ENCODE peak calls at places on chromosomes 2 and 18, in five cellular contexts. Y, V, Z, E and J are unnamed samples.

GRCh38 chr2:120771556-120772208 is 36.0 kb downstream of the GLI2 start:
- DNase-seq in Z (no peak), Y (no peak), E (no peak), V (peak; percentile 84), J (peak; percentile 82)

GRCh38 chr2:18159899-18160298 is 281.4 kb downstream of the KCNS3 start:
- DNase-seq in Y (no peak), E (no peak), V (no peak), Z (no peak), J (no peak)

GRCh38 chr2:237652181-237652580 is 24.8 kb downstream of the LRRFIP1 start:
- DNase-seq in Y (peak; percentile 86), V (peak; percentile 81), Z (no peak), E (no peak), J (no peak)

GRCh38 chr2:26870585-26871095 is 22.7 kb downstream of the DPYSL5 start:
- DNase-seq in Y (no peak), E (no peak), V (no peak), Z (no peak), J (no peak)

GRCh38 chr18:54607213-54607934 is 16.3 kb downstream of the DYNAP start:
- DNase-seq in E (peak; percentile 58), V (no peak), Z (no peak), Y (peak; percentile 45), J (no peak)

GRCh38 chr18:59996370-59996966 is 96.7 kb downstream of the PMAIP1 start:
- DNase-seq in Y (no peak), V (no peak), E (peak; percentile 15), Z (no peak), J (no peak)

GRCh38 chr2:207014424-207014823 is 75.1 kb downstream of the CPO start:
- DNase-seq in E (no peak), V (no peak), Y (no peak), Z (no peak), J (no peak)

GRCh38 chr2:113067681-113068080 is at the start of gene IL1F10:
- DNase-seq in V (no peak), Y (no peak), Z (no peak), E (no peak), J (no peak)

GRCh38 chr2:23426284-23426905 is 41.4 kb downstream of the KLHL29 start:
- DNase-seq in Z (no peak), Y (no peak), E (no peak), V (peak; percentile 93), J (peak; percentile 94)

GRCh38 chr2:76197842-76198448 is 487.2 kb upstream of the GCFC2 start:
- DNase-seq in Y (peak; percentile 66), E (peak; percentile 72), Z (no peak), V (no peak), J (no peak)

GRCh38 chr2:235444101-235444597 is 49.7 kb upstream of the AGAP1 start:
- DNase-seq in V (no peak), E (peak; percentile 36), Z (no peak), Y (no peak), J (no peak)

GRCh38 chr2:173667014-173667413 is 298.2 kb downstream of the SP3 start:
- DNase-seq in Z (no peak), Y (no peak), V (no peak), E (no peak), J (no peak)

GRCh38 chr2:7609556-7610323 is 692.5 kb downstream of the RNF144A start:
- DNase-seq in V (no peak), Y (no peak), E (no peak), Z (no peak), J (no peak)

GRCh38 chr2:1743396-1744150 is 742 bp downstream of the PXDN start:
- DNase-seq in Z (peak; percentile 86), E (no peak), V (no peak), Y (peak; percentile 45), J (no peak)

GRCh38 chr2:191696001-191696400 is 18.1 kb downstream of the NABP1 start:
- DNase-seq in V (peak; percentile 61), Z (no peak), E (no peak), Y (peak; percentile 57), J (peak; percentile 78)

GRCh38 chr18:22546905-22547304 is 129.2 kb upstream of the CTAGE1 start:
- DNase-seq in V (no peak), Z (no peak), Y (no peak), E (no peak), J (no peak)

GRCh38 chr2:193738892-193739291 is 1544.2 kb upstream of the TMEFF2 start:
- DNase-seq in Y (no peak), E (no peak), V (no peak), Z (no peak), J (no peak)

GRCh38 chr2:86301711-86302202 is 35.7 kb downstream of the REEP1 start:
- DNase-seq in V (no peak), Y (no peak), Z (no peak), E (no peak), J (no peak)

GRCh38 chr2:233707979-233708644 is 4.6 kb upstream of the UGT1A5 start:
- DNase-seq in Z (no peak), E (no peak), V (no peak), Y (no peak), J (no peak)

GRCh38 chr2:65057391-65058052 is 1.3 kb downstream of the CEP68 start:
- DNase-seq in Y (no peak), Z (no peak), V (no peak), E (peak; percentile 27), J (no peak)

GRCh38 chr2:230972046-230972445 is 23.9 kb upstream of the SPATA3 start:
- DNase-seq in V (no peak), Y (peak; percentile 4), Z (no peak), E (no peak), J (no peak)

GRCh38 chr18:44651453-44651852 is 29.2 kb upstream of the SETBP1 start:
- DNase-seq in Y (no peak), V (no peak), E (no peak), Z (no peak), J (peak; percentile 35)

GRCh38 chr2:61887684-61888303 is 662 bp downstream of the CCT4 start:
- DNase-seq in Z (no peak), V (no peak), E (peak; percentile 41), Y (no peak), J (no peak)

GRCh38 chr2:61889212-61889956 is 928 bp upstream of the CCT4 start:
- DNase-seq in Z (peak; percentile 67), V (peak; percentile 66), E (no peak), Y (no peak), J (peak; percentile 66)

GRCh38 chr2:61882850-61883249 is 5.6 kb downstream of the CCT4 start:
- DNase-seq in V (no peak), Z (no peak), Y (no peak), E (no peak), J (no peak)

GRCh38 chr2:61885896-61886603 is 2.4 kb downstream of the CCT4 start:
- DNase-seq in E (no peak), Z (no peak), Y (no peak), V (no peak), J (no peak)
- H3K4me3 ChIP-seq in E (peak overlapping the region; percentile 98), Z (no peak overlapping the region), Y (no peak overlapping the region), V (peak overlapping the region; percentile 74), J (no peak overlapping the region)

DNA sequence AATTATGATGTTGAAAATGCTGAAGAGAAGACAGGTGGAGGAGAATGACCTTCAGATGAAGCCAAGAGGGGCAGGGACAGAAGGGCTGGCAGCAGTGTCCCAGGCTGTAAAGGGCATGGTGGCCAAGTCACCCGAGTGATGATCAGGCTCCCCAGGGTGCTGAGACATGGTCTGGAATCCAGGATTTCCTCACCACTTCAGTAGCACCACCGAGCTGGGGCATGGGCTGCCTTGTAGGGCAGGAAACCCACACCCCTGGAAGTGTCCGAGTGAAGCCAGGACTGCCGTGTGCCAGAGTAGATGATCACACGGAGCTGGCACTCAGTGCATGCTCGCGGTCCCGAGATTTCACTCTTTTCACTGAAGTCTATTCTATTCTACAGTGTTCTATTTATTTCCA is 92.5 kb downstream of the SEPTIN10 start:
- DNase-seq in V (no peak), Z (no peak), Y (no peak), E (no peak), J (no peak)
- TF ChIP-seq CTCF in V (no peak), Z (no peak), Y (no peak), E (no peak), J (no peak)

GRCh38 chr2:225948903-225949302 is 549.4 kb downstream of the NYAP2 start:
- DNase-seq in Z (no peak), Y (no peak), V (no peak), E (no peak), J (no peak)
- H3K4me3 ChIP-seq in Z (no peak overlapping the region), Y (no peak overlapping the region), V (no peak overlapping the region), E (no peak overlapping the region), J (no peak overlapping the region)

DNA sequence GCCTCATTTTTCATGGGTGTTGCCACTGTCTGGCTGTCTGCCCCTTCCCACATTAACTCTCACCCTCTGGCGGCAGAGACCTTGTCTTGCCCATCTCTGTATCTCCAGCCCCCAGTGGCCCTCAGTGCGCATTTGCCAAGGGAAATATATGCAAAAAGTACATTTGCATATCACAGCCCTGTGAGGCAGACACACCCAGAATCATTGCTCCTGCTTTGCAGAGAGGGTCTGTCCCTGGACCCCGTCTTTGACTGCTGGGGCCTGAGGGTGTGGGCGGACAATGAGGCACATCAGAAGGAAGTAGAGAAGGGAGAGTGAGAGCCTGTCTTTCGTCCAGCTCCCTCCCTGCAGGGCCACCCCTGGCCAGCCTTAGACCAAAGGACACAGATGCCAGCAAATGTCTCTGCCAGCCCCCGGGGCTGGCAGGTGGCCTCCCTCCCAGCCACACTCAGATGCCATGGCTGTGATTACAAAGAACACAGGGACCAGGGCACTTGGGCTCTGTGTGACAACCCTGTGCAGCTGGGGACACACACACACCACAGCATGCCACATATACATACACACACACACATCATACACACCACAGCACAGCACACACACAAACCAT is 516.2 kb upstream of the MYT1L start:
- DNase-seq in Z (no peak), Y (no peak), E (no peak), V (peak; percentile 63), J (no peak)
- TF ChIP-seq CTCF in Z (no peak), Y (no peak), E (no peak), V (no peak), J (no peak)

GRCh38 chr2:176079285-176079830 is 4.4 kb downstream of the EVX2 start:
- DNase-seq in Y (no peak), V (no peak), Z (peak; percentile 39), E (no peak), J (no peak)
- H3K4me3 ChIP-seq in Y (no peak overlapping the region), V (peak overlapping the region; percentile 58), Z (peak overlapping the region; percentile 18), E (no peak overlapping the region), J (peak overlapping the region; percentile 35)

DNA sequence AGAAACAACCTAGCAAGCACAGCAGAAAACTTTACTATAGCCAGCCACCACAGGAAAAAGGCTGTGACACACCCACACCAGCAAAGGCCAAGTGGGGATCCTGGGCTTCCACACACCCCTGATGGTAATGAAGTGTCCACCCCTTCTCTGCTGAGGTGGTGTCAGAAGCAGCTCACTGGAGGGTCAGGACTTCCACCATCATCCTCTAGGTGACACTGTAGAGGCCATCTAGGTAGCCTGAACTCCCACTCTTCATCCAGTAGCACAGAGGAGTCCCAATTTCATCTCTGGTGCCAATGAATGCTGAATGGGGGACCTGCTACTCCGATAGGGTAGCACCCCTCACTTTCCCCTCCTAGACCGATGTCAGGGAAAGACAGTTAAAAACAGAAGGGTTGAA is 1544.4 kb downstream of the LRP1B start:
- DNase-seq in Y (no peak), E (peak; percentile 54), Z (no peak), V (no peak), J (no peak)
- TF ChIP-seq CTCF in Y (peak; percentile 40), E (peak; percentile 86), Z (peak; percentile 42), V (no peak), J (no peak)

DNA sequence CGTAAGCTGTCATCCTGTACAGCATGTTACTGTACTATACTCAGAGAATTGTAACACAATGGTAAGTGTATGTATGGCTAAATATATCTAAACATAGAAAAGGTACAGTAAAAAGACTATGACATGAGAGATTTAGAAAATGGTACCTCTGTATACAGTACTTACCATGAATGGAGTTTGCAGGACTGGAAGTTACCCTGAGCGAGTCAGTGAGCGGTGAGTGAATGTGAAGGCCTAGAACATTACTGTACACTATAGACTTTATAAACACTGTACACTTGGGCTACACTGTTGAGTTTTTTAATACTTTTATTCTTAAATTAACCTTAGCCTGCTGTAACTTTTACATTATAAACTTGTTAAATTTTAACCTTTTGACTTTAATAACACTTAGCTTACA is 1.5 kb downstream of the DDX18 start:
- DNase-seq in Z (no peak), E (no peak), V (no peak), Y (no peak), J (no peak)
- H3K4me3 ChIP-seq in Z (no peak overlapping the region), E (peak overlapping the region; percentile 96), V (peak overlapping the region; percentile 90), Y (no peak overlapping the region), J (peak overlapping the region; percentile 69)